ENCODE peak calls at places on chromosomes 12 and 14, in seven cellular contexts. One of them, this sample, is unnamed.

GRCh38 chr14:93234798-93235197 is 27.7 kb downstream of the UBR7 start:
- DNase-seq in A673: no peak
- DNase-seq in GM23248: peak
- DNase-seq in CD8-positive, alpha-beta T cell: no peak
- DNase-seq in Karpas-422: no peak
- DNase-seq in WERI-Rb-1: no peak
- DNase-seq in CD4-positive, CD25-positive, alpha-beta regulatory T cell: no peak
- DNase-seq in this sample: no peak

GRCh38 chr14:64835431-64835830 is 44.3 kb downstream of the SPTB start:
- DNase-seq in A673: no peak
- DNase-seq in GM23248: no peak
- DNase-seq in CD8-positive, alpha-beta T cell: no peak
- DNase-seq in Karpas-422: no peak
- DNase-seq in WERI-Rb-1: no peak
- DNase-seq in CD4-positive, CD25-positive, alpha-beta regulatory T cell: no peak
- DNase-seq in this sample: no peak

GRCh38 chr12:127165567-127166392 is 1101.2 kb upstream of the TMEM132C start:
- DNase-seq in A673: peak
- DNase-seq in GM23248: peak
- DNase-seq in CD8-positive, alpha-beta T cell: peak
- DNase-seq in Karpas-422: no peak
- DNase-seq in WERI-Rb-1: peak
- DNase-seq in CD4-positive, CD25-positive, alpha-beta regulatory T cell: peak
- DNase-seq in this sample: peak

GRCh38 chr12:64688715-64689114 is 70.5 kb downstream of the GNS start:
- DNase-seq in A673: no peak
- DNase-seq in GM23248: no peak
- DNase-seq in CD8-positive, alpha-beta T cell: no peak
- DNase-seq in Karpas-422: no peak
- DNase-seq in WERI-Rb-1: no peak
- DNase-seq in CD4-positive, CD25-positive, alpha-beta regulatory T cell: no peak
- DNase-seq in this sample: no peak

GRCh38 chr12:49983892-49984291 is 11.1 kb downstream of the AQP6 start:
- DNase-seq in A673: peak
- DNase-seq in GM23248: peak
- DNase-seq in CD8-positive, alpha-beta T cell: no peak
- DNase-seq in Karpas-422: no peak
- DNase-seq in WERI-Rb-1: peak
- DNase-seq in CD4-positive, CD25-positive, alpha-beta regulatory T cell: no peak
- DNase-seq in this sample: peak

GRCh38 chr14:36317650-36318049 is 2.8 kb downstream of the MBIP start:
- DNase-seq in A673: peak
- DNase-seq in GM23248: peak
- DNase-seq in CD8-positive, alpha-beta T cell: no peak
- DNase-seq in Karpas-422: no peak
- DNase-seq in WERI-Rb-1: no peak
- DNase-seq in CD4-positive, CD25-positive, alpha-beta regulatory T cell: peak
- DNase-seq in this sample: no peak

GRCh38 chr12:2739832-2740641 is 54.7 kb upstream of the FKBP4 start:
- DNase-seq in A673: peak
- DNase-seq in GM23248: peak
- DNase-seq in CD8-positive, alpha-beta T cell: no peak
- DNase-seq in Karpas-422: no peak
- DNase-seq in WERI-Rb-1: no peak
- DNase-seq in CD4-positive, CD25-positive, alpha-beta regulatory T cell: no peak
- DNase-seq in this sample: no peak

GRCh38 chr12:6069452-6070093 is 54.9 kb downstream of the VWF start:
- DNase-seq in A673: no peak
- DNase-seq in GM23248: peak
- DNase-seq in CD8-positive, alpha-beta T cell: no peak
- DNase-seq in Karpas-422: no peak
- DNase-seq in WERI-Rb-1: no peak
- DNase-seq in CD4-positive, CD25-positive, alpha-beta regulatory T cell: peak
- DNase-seq in this sample: no peak

GRCh38 chr12:43945983-43946382 is 110.1 kb downstream of the TMEM117 start:
- DNase-seq in A673: no peak
- DNase-seq in GM23248: no peak
- DNase-seq in CD8-positive, alpha-beta T cell: no peak
- DNase-seq in Karpas-422: no peak
- DNase-seq in WERI-Rb-1: no peak
- DNase-seq in CD4-positive, CD25-positive, alpha-beta regulatory T cell: no peak
- DNase-seq in this sample: no peak

GRCh38 chr12:102503056-102503681 is 22.8 kb upstream of the IGF1 start:
- DNase-seq in A673: peak
- DNase-seq in GM23248: no peak
- DNase-seq in CD8-positive, alpha-beta T cell: no peak
- DNase-seq in Karpas-422: no peak
- DNase-seq in WERI-Rb-1: no peak
- DNase-seq in CD4-positive, CD25-positive, alpha-beta regulatory T cell: no peak
- DNase-seq in this sample: no peak

GRCh38 chr12:95838125-95838524 is 20.6 kb upstream of the SNRPF start:
- DNase-seq in A673: peak
- DNase-seq in GM23248: peak
- DNase-seq in CD8-positive, alpha-beta T cell: no peak
- DNase-seq in Karpas-422: no peak
- DNase-seq in WERI-Rb-1: no peak
- DNase-seq in CD4-positive, CD25-positive, alpha-beta regulatory T cell: no peak
- DNase-seq in this sample: no peak

GRCh38 chr12:31353730-31354708 is 28.1 kb upstream of the SINHCAF start:
- DNase-seq in A673: no peak
- DNase-seq in GM23248: no peak
- DNase-seq in CD8-positive, alpha-beta T cell: no peak
- DNase-seq in Karpas-422: peak
- DNase-seq in WERI-Rb-1: peak
- DNase-seq in CD4-positive, CD25-positive, alpha-beta regulatory T cell: no peak
- DNase-seq in this sample: no peak

GRCh38 chr12:90905691-90906370 is 49.1 kb downstream of the CCER1 start:
- DNase-seq in A673: no peak
- DNase-seq in GM23248: peak
- DNase-seq in CD8-positive, alpha-beta T cell: no peak
- DNase-seq in Karpas-422: no peak
- DNase-seq in WERI-Rb-1: no peak
- DNase-seq in CD4-positive, CD25-positive, alpha-beta regulatory T cell: no peak
- DNase-seq in this sample: no peak

GRCh38 chr12:116698131-116698495 is 39.8 kb downstream of the SPRING1 start:
- DNase-seq in A673: no peak
- DNase-seq in GM23248: no peak
- DNase-seq in CD8-positive, alpha-beta T cell: no peak
- DNase-seq in Karpas-422: no peak
- DNase-seq in WERI-Rb-1: no peak
- DNase-seq in CD4-positive, CD25-positive, alpha-beta regulatory T cell: no peak
- DNase-seq in this sample: no peak

GRCh38 chr12:116700066-116700465 is 37.8 kb downstream of the SPRING1 start:
- DNase-seq in A673: no peak
- DNase-seq in GM23248: peak
- DNase-seq in CD8-positive, alpha-beta T cell: no peak
- DNase-seq in Karpas-422: no peak
- DNase-seq in WERI-Rb-1: peak
- DNase-seq in CD4-positive, CD25-positive, alpha-beta regulatory T cell: no peak
- DNase-seq in this sample: no peak

GRCh38 chr12:116698554-116698953 is 39.3 kb downstream of the SPRING1 start:
- DNase-seq in A673: no peak
- DNase-seq in GM23248: no peak
- DNase-seq in CD8-positive, alpha-beta T cell: no peak
- DNase-seq in Karpas-422: no peak
- DNase-seq in WERI-Rb-1: no peak
- DNase-seq in CD4-positive, CD25-positive, alpha-beta regulatory T cell: no peak
- DNase-seq in this sample: no peak

GRCh38 chr12:116695464-116695725 is 42.5 kb downstream of the SPRING1 start:
- DNase-seq in A673: no peak
- DNase-seq in GM23248: no peak
- DNase-seq in CD8-positive, alpha-beta T cell: no peak
- DNase-seq in Karpas-422: peak
- DNase-seq in WERI-Rb-1: no peak
- DNase-seq in CD4-positive, CD25-positive, alpha-beta regulatory T cell: no peak
- DNase-seq in this sample: no peak

DNA sequence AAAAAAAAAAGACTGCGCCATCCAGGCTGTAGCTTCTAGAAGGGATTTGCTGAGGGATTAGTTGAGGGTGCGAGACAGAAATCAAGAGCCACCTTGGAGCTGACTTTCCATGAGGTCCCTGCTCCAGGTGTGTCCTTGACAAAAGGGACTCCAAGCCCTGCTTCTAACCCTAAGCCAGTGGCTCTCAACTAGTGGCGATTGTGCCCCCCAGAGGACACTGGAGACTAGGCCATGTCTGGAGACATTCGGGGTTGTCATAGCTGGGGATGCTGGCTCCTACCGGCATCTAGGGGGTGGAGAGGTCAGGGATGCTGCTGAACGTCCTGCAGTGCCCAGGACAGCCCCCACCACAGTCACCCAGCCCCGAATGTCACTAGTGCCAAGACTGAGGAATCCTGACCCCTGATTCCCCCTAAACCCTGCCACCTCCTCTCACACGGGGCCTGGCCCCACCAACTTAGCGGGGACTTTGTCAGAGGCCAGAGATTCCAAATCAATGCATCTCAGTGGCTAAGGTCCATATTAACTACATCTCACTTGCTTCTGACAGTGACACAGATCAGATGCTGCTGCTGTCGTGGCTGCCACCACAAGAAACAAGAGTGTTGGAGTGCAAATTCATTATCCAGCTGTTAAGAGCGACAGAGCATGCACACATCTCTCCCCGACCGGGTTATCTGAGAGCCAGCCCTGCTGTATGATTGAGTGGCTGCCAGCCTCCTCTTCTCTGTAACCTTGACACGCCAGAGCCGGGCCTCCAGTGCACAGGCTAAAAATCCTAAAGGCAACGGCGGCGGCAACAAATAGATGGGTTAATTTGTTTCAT is 40.4 kb downstream of the SPRING1 start:
- DNase-seq in A673: peak
- DNase-seq in GM23248: peak
- DNase-seq in CD8-positive, alpha-beta T cell: no peak
- DNase-seq in Karpas-422: peak
- DNase-seq in WERI-Rb-1: peak
- DNase-seq in CD4-positive, CD25-positive, alpha-beta regulatory T cell: no peak
- DNase-seq in this sample: no peak
- H3K27ac ChIP-seq in A673: no peak
- H3K27ac ChIP-seq in GM23248: no peak
- H3K27ac ChIP-seq in CD8-positive, alpha-beta T cell: no peak
- H3K27ac ChIP-seq in Karpas-422: no peak
- H3K27ac ChIP-seq in WERI-Rb-1: no peak
- H3K27ac ChIP-seq in CD4-positive, CD25-positive, alpha-beta regulatory T cell: no peak
- H3K27ac ChIP-seq in this sample: no peak

GRCh38 chr12:109273354-109273753 is 35.7 kb downstream of the FOXN4 start:
- DNase-seq in A673: no peak
- DNase-seq in GM23248: no peak
- DNase-seq in CD8-positive, alpha-beta T cell: no peak
- DNase-seq in Karpas-422: no peak
- DNase-seq in WERI-Rb-1: no peak
- DNase-seq in CD4-positive, CD25-positive, alpha-beta regulatory T cell: no peak
- DNase-seq in this sample: no peak
- H3K27ac ChIP-seq in A673: no peak
- H3K27ac ChIP-seq in GM23248: no peak
- H3K27ac ChIP-seq in CD8-positive, alpha-beta T cell: no peak
- H3K27ac ChIP-seq in Karpas-422: no peak
- H3K27ac ChIP-seq in WERI-Rb-1: no peak
- H3K27ac ChIP-seq in CD4-positive, CD25-positive, alpha-beta regulatory T cell: no peak
- H3K27ac ChIP-seq in this sample: no peak

DNA sequence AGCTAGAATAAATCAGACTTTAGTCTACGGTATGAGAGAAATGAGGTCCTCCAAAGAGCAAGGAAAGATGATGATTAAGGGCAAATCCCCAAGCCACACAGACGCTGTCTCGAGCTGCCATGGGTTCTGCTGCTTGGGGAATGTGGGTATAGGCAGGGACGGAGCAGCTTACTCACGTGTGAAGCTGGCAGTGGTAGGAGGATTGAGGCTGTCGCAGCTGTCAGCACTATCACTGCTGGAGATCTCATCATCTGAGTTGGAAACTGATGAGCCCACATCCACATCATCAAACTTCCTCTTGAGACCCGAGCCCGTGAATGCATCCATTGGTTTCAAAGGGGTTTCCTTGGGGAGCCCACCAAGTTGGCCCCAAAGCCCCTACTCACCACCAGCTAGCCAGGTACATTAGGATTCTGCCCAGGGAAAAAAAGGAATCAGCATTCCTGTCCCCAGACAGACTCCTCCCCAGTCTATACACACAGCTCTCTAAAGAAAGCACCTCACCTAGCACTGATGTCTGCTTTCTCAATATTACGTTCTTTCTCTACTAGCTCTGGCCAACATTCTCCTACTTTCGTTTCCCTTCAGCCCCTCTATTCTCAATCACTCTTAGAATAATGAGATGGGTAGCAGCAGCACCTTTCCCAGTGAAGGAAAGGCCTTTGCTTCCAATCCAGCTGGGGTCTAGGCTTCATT is 7.0 kb downstream of the CSRNP2 start:
- DNase-seq in A673: no peak
- DNase-seq in GM23248: no peak
- DNase-seq in CD8-positive, alpha-beta T cell: no peak
- DNase-seq in Karpas-422: no peak
- DNase-seq in WERI-Rb-1: peak
- DNase-seq in CD4-positive, CD25-positive, alpha-beta regulatory T cell: peak
- DNase-seq in this sample: peak
- H3K27ac ChIP-seq in A673: no peak
- H3K27ac ChIP-seq in GM23248: no peak
- H3K27ac ChIP-seq in CD8-positive, alpha-beta T cell: no peak
- H3K27ac ChIP-seq in Karpas-422: no peak
- H3K27ac ChIP-seq in WERI-Rb-1: no peak
- H3K27ac ChIP-seq in CD4-positive, CD25-positive, alpha-beta regulatory T cell: no peak
- H3K27ac ChIP-seq in this sample: no peak

GRCh38 chr12:105164068-105164467 is 56.5 kb downstream of the WASHC4 start:
- DNase-seq in A673: no peak
- DNase-seq in GM23248: no peak
- DNase-seq in CD8-positive, alpha-beta T cell: no peak
- DNase-seq in Karpas-422: no peak
- DNase-seq in WERI-Rb-1: no peak
- DNase-seq in CD4-positive, CD25-positive, alpha-beta regulatory T cell: no peak
- DNase-seq in this sample: no peak

GRCh38 chr12:105167346-105167745 is 59.8 kb downstream of the WASHC4 start:
- DNase-seq in A673: no peak
- DNase-seq in GM23248: peak
- DNase-seq in CD8-positive, alpha-beta T cell: no peak
- DNase-seq in Karpas-422: no peak
- DNase-seq in WERI-Rb-1: no peak
- DNase-seq in CD4-positive, CD25-positive, alpha-beta regulatory T cell: no peak
- DNase-seq in this sample: no peak

GRCh38 chr12:105170139-105170538 is 62.6 kb downstream of the WASHC4 start:
- DNase-seq in A673: no peak
- DNase-seq in GM23248: no peak
- DNase-seq in CD8-positive, alpha-beta T cell: no peak
- DNase-seq in Karpas-422: no peak
- DNase-seq in WERI-Rb-1: no peak
- DNase-seq in CD4-positive, CD25-positive, alpha-beta regulatory T cell: no peak
- DNase-seq in this sample: no peak

GRCh38 chr12:105168006-105168405 is 60.5 kb downstream of the WASHC4 start:
- DNase-seq in A673: no peak
- DNase-seq in GM23248: no peak
- DNase-seq in CD8-positive, alpha-beta T cell: no peak
- DNase-seq in Karpas-422: no peak
- DNase-seq in WERI-Rb-1: no peak
- DNase-seq in CD4-positive, CD25-positive, alpha-beta regulatory T cell: no peak
- DNase-seq in this sample: no peak

DNA sequence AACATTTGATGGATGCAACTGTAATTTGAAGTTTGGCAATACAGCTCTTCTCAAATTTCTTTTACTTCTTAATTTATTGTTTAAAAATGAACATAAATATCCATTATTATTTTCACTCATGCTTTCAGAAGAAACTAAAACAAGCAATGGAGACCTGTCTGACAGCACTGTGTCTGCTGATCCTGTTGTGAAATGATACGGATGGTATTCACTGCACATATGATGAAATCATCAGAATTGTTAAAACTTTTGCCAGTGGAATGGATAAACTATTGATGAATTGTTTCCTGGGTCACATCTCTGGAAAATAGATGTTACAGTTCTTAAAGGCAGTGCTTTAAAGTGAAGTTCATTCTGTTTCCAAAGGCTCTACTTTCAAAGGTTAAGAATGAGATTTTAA is 59.2 kb downstream of the WASHC4 start:
- DNase-seq in A673: no peak
- DNase-seq in GM23248: peak
- DNase-seq in CD8-positive, alpha-beta T cell: no peak
- DNase-seq in Karpas-422: no peak
- DNase-seq in WERI-Rb-1: no peak
- DNase-seq in CD4-positive, CD25-positive, alpha-beta regulatory T cell: no peak
- DNase-seq in this sample: no peak
- H3K27ac ChIP-seq in A673: no peak
- H3K27ac ChIP-seq in GM23248: peak
- H3K27ac ChIP-seq in CD8-positive, alpha-beta T cell: no peak
- H3K27ac ChIP-seq in Karpas-422: no peak
- H3K27ac ChIP-seq in WERI-Rb-1: no peak
- H3K27ac ChIP-seq in CD4-positive, CD25-positive, alpha-beta regulatory T cell: no peak
- H3K27ac ChIP-seq in this sample: no peak

This sample was measured in caudate nucleus.